ENCODE peak calls at places on chromosomes 4 and X, in six cellular contexts. A, C, V, B, K and Y are unnamed samples.

GRCh38 chrX:31658360-31658759 is 586.5 kb upstream of the FTHL17 start:
- DNase-seq in A (no peak), K (no peak), C (peak; percentile 6), V (peak; percentile 1), B (no peak), Y (peak; percentile 3)

GRCh38 chrX:12814434-12814833 is 23.2 kb downstream of the PRPS2 start:
- DNase-seq in C (peak; percentile 43), K (peak; percentile 59), V (peak; percentile 29), B (peak; percentile 32), A (no peak), Y (peak; percentile 71)

GRCh38 chrX:47743504-47743903 is 84.5 kb upstream of the UXT start:
- DNase-seq in K (no peak), C (no peak), A (no peak), V (no peak), B (no peak), Y (no peak)

GRCh38 chr4:15545371-15545770 is 75.7 kb downstream of the CC2D2A start:
- DNase-seq in A (no peak), B (no peak), V (no peak), C (no peak), K (no peak), Y (no peak)

GRCh38 chr4:121072080-121072835 is at the start of gene NDNF:
- DNase-seq in A (no peak), C (peak; percentile 79), V (peak; percentile 1), K (no peak), B (no peak), Y (no peak)

GRCh38 chr4:41455215-41455614 is 82.7 kb upstream of the LIMCH1 start:
- DNase-seq in V (no peak), A (no peak), K (no peak), B (no peak), C (no peak), Y (no peak)

GRCh38 chrX:55149242-55149641 is 60.4 kb downstream of the PAGE2 start:
- DNase-seq in A (no peak), C (no peak), K (no peak), B (no peak), V (no peak), Y (no peak)

GRCh38 chrX:2466876-2467656 is 33.7 kb downstream of the DHRSX start:
- DNase-seq in K (no peak), A (no peak), C (no peak), V (peak; percentile 53), B (no peak), Y (no peak)

GRCh38 chr4:81652069-81652478 is 180.4 kb upstream of the RASGEF1B start:
- DNase-seq in K (no peak), A (no peak), V (no peak), B (no peak), C (no peak), Y (no peak)

GRCh38 chr4:2248044-2248780 is 6.3 kb upstream of the HAUS3 start:
- DNase-seq in C (peak; percentile 24), B (no peak), A (no peak), K (no peak), V (no peak), Y (no peak)

GRCh38 chr4:159598602-159599001 is 495.7 kb downstream of the RAPGEF2 start:
- DNase-seq in C (no peak), A (no peak), K (no peak), B (no peak), V (no peak), Y (no peak)

GRCh38 chrX:6968231-6968630 is 179.3 kb upstream of the STS start:
- DNase-seq in K (no peak), V (no peak), B (no peak), A (no peak), C (no peak), Y (no peak)

GRCh38 chrX:70970482-70970999 is 39.6 kb upstream of the SLC7A3 start:
- DNase-seq in A (no peak), V (peak; percentile 4), C (peak; percentile 17), K (no peak), B (peak; percentile 11), Y (peak; percentile 1)

GRCh38 chrX:125004799-125005198 is 314.9 kb upstream of the TEX13C start:
- DNase-seq in K (no peak), C (no peak), V (no peak), B (peak; percentile 11), A (no peak), Y (no peak)

GRCh38 chr4:108029321-108029720 is 39.6 kb downstream of the HADH start:
- DNase-seq in A (no peak), B (no peak), V (no peak), C (no peak), K (no peak), Y (no peak)

GRCh38 chr4:6974138-6974848 is 64.7 kb downstream of the TBC1D14 start:
- DNase-seq in A (peak; percentile 70), B (peak; percentile 78), K (peak; percentile 40), V (peak; percentile 81), C (peak; percentile 87), Y (peak; percentile 78)

GRCh38 chr4:105399535-105400161 is 74.2 kb downstream of the PPA2 start:
- DNase-seq in V (no peak), A (peak; percentile 26), C (no peak), B (no peak), K (no peak), Y (no peak)

GRCh38 chr4:131499139-131499873 is 1649.8 kb upstream of the PCDH10 start:
- DNase-seq in K (no peak), A (no peak), C (no peak), B (no peak), V (no peak), Y (no peak)

GRCh38 chr4:188779586-188779985 is 640.3 kb downstream of the TRIML1 start:
- DNase-seq in K (no peak), A (no peak), V (no peak), C (no peak), B (no peak), Y (no peak)

GRCh38 chr4:40507977-40508376 is 121.7 kb downstream of the RBM47 start:
- DNase-seq in K (no peak), B (no peak), C (peak; percentile 14), V (no peak), A (no peak), Y (peak; percentile 49)

GRCh38 chr4:139629761-139630160 is 35.9 kb upstream of the MGST2 start:
- DNase-seq in B (no peak), A (no peak), V (no peak), C (no peak), K (no peak), Y (no peak)

GRCh38 chrX:136192839-136193414 is 45.6 kb downstream of the FHL1 start:
- DNase-seq in A (no peak), B (no peak), C (no peak), K (no peak), V (no peak), Y (no peak)

GRCh38 chr4:173370130-173370476 is 651 bp upstream of the SAP30 start:
- DNase-seq in V (no peak), B (peak; percentile 23), C (peak; percentile 31), A (no peak), K (no peak), Y (no peak)

GRCh38 chrX:111006119-111006518 is 89.9 kb upstream of the PAK3 start:
- DNase-seq in V (no peak), A (no peak), K (no peak), B (no peak), C (no peak), Y (no peak)

GRCh38 chr4:40837094-40837870 is 87.5 kb downstream of the NSUN7 start:
- DNase-seq in B (no peak), V (no peak), K (no peak), C (no peak), A (no peak), Y (no peak)

GRCh38 chrX:150310881-150311280 is 52.2 kb upstream of the MAMLD1 start:
- DNase-seq in C (no peak), A (no peak), K (no peak), B (no peak), V (no peak), Y (no peak)

GRCh38 chr4:16858275-16858752 is 40.1 kb downstream of the LDB2 start:
- DNase-seq in A (no peak), V (no peak), K (no peak), B (no peak), C (no peak), Y (no peak)

GRCh38 chr4:98584265-98584664 is 74.1 kb downstream of the TSPAN5 start:
- DNase-seq in C (no peak), A (no peak), K (no peak), V (peak; percentile 80), B (no peak), Y (no peak)

GRCh38 chr4:81164623-81165416 is 50.2 kb downstream of the PRKG2 start:
- DNase-seq in A (peak; percentile 92), C (no peak), V (peak; percentile 40), B (no peak), K (no peak), Y (no peak)

GRCh38 chrX:31656013-31656412 is 584.2 kb upstream of the FTHL17 start:
- DNase-seq in K (no peak), B (no peak), A (no peak), V (no peak), C (no peak), Y (no peak)

DNA sequence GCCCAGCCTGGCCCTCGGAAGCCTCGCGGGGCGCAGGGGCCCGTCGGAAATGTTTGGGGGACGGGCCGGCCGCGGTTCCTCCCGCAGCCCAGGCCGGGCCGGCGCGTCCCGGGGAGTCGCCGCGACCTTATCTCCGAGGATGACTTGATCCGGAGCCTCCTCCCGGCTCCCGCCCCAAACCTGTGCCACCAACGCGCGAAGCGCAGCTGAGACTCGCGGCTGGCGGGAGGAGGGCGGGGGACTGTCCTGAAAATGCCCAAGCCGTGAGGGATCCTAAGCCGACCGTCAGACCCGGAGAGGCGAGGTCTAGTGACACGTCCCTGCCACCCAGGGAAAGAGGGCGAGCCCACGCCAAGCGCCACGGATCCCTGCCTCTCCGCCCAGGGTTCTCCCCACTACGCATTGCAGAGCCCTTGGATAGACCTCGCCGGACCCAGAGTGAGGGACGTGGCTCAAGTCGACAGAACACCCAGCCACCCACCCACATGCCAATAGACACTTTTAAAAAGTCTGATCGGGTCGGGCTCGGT is 26.9 kb downstream of the UTP14A start:
- DNase-seq in B (peak; percentile 63), A (no peak), K (no peak), C (no peak), V (no peak), Y (no peak)
- TF ChIP-seq JUND in B (no peak), A (no peak), K (no peak), C (no peak), V (no peak), Y (no peak)

GRCh38 chr4:111269439-111269838 is 646.6 kb upstream of the PITX2 start:
- DNase-seq in C (no peak), V (no peak), K (no peak), A (no peak), B (no peak), Y (no peak)
- TF ChIP-seq JUND in C (no peak), V (no peak), K (no peak), A (no peak), B (no peak), Y (no peak)

GRCh38 chr4:27084685-27085356 is 224.2 kb downstream of the STIM2 start:
- DNase-seq in A (no peak), B (peak; percentile 63), V (no peak), K (no peak), C (peak; percentile 52), Y (no peak)
- TF ChIP-seq JUND in A (no peak), B (no peak), V (no peak), K (no peak), C (no peak), Y (no peak)

DNA sequence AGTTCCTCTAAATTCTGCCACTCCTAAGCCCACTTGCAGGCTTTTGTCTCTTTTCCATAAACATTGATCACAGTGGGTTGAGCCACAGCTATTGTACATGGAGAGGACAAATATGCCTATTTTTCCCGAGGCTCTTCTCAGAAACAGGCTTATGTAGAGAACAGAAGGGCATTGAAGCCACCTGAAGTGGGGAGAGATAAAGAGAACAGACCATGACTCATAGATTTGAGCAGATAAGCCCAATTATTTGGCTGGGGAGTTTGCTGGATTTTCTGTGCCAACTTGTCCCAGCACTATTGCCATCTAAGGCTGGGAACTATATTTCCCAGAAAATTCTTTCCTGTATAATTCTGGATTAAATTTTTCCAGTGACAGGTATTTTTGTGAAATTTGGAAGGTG is 446.1 kb upstream of the RPS6KA3 start:
- DNase-seq in B (no peak), C (no peak), A (no peak), V (no peak), K (no peak), Y (no peak)
- TF ChIP-seq JUND in B (no peak), C (no peak), A (no peak), V (no peak), K (no peak), Y (no peak)